ENCODE peak calls at places on chromosomes 12 and 14, in four cellular contexts. P, T, E and B are unnamed samples.
A peak's percentile ranks its signal among the peaks of the same experiment; 100 is the strongest.

GRCh38 chr12:87074801-87075200 is 818.6 kb upstream of the MGAT4C start:
- DNase-seq in P (no peak), T (no peak), E (no peak), B (no peak)

GRCh38 chr12:19643635-19644034 is 204.3 kb downstream of the AEBP2 start:
- DNase-seq in P (no peak), T (no peak), E (peak; percentile 16), B (no peak)

GRCh38 chr12:2958432-2959193 is 584 bp upstream of the TEAD4 start:
- DNase-seq in P (peak; percentile 88), T (no peak), E (peak; percentile 92), B (peak; percentile 78)

GRCh38 chr12:127393896-127394295 is 873.1 kb upstream of the TMEM132C start:
- DNase-seq in P (no peak), T (no peak), E (no peak), B (no peak)

GRCh38 chr12:115912440-115912839 is 365.1 kb downstream of the MED13L start:
- DNase-seq in P (no peak), T (no peak), E (no peak), B (no peak)

GRCh38 chr12:105907982-105908381 is 230.8 kb downstream of the NUAK1 start:
- DNase-seq in P (no peak), T (no peak), E (no peak), B (no peak)

GRCh38 chr14:105878554-105878953 is 352.2 kb downstream of the TMEM121 start:
- DNase-seq in P (no peak), T (no peak), E (no peak), B (no peak)

GRCh38 chr14:98325761-98326160 is 946.2 kb downstream of the BCL11B start:
- DNase-seq in P (no peak), T (no peak), E (no peak), B (no peak)

GRCh38 chr12:105418232-105418631 is 87.7 kb downstream of the C12orf75 start:
- DNase-seq in P (no peak), T (no peak), E (peak; percentile 21), B (no peak)

GRCh38 chr14:61420326-61420725 is 98.9 kb downstream of the PRKCH start:
- DNase-seq in P (no peak), T (peak; percentile 26), E (no peak), B (no peak)

GRCh38 chr14:52473557-52473956 is 78.7 kb downstream of the TXNDC16 start:
- DNase-seq in P (no peak), T (no peak), E (no peak), B (no peak)

GRCh38 chr14:38951451-38951850 is 151.6 kb downstream of the SEC23A start:
- DNase-seq in P (no peak), T (no peak), E (no peak), B (no peak)

GRCh38 chr12:122836027-122836921 is 1.0 kb downstream of the HIP1R start:
- DNase-seq in P (peak; percentile 70), T (no peak), E (peak; percentile 50), B (no peak)

GRCh38 chr12:62732861-62733427 is 202.0 kb downstream of the PPM1H start:
- DNase-seq in P (no peak), T (no peak), E (peak; percentile 83), B (no peak)

GRCh38 chr14:33734387-33734786 is 216.5 kb downstream of the EGLN3 start:
- DNase-seq in P (no peak), T (no peak), E (no peak), B (no peak)

GRCh38 chr12:58186914-58187313 is 245.5 kb downstream of the ATP23 start:
- DNase-seq in P (no peak), T (no peak), E (no peak), B (no peak)

GRCh38 chr12:106736051-106736957 is 38.2 kb upstream of the RIC8B start:
- DNase-seq in P (no peak), T (peak; percentile 8), E (no peak), B (no peak)

GRCh38 chr14:77126461-77126990 is 15.1 kb downstream of the ZDHHC22 start:
- DNase-seq in P (no peak), T (no peak), E (no peak), B (no peak)

GRCh38 chr12:105588126-105588525 is 257.6 kb downstream of the C12orf75 start:
- DNase-seq in P (no peak), T (no peak), E (no peak), B (no peak)

GRCh38 chr12:49165114-49165513 is 23.8 kb downstream of the TUBA1A start:
- DNase-seq in P (no peak), T (no peak), E (no peak), B (no peak)

DNA sequence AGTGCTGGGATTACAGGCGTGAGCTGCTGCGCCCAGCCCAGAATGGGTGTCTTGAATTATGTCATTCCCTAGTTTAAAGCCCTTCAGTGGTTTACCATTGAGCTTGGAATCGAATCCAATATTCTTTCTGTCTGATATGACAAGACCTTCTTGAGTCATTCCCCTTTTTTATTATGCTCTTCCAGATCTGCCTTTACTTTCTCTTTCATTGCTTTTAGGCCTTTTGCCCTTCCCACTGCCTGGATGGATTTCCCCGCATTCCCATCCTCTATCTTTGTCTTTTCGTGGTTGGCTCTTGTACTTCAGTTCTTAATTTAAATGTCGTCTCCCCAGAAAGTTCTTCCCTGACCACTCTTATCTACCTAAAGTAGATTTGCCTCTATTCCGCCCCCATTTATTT is 1.6 kb downstream of the TRAFD1 start:
- DNase-seq in P (no peak), T (no peak), E (no peak), B (no peak)
- H3K27ac ChIP-seq in P (no peak overlapping the region), T (no peak overlapping the region), E (no peak overlapping the region), B (no peak overlapping the region)

GRCh38 chr12:120260607-120261006 is 4.9 kb downstream of the PXN start:
- DNase-seq in P (no peak), T (no peak), E (no peak), B (no peak)

GRCh38 chr12:120262852-120263724 is 2.4 kb downstream of the PXN start:
- DNase-seq in P (peak; percentile 80), T (no peak), E (no peak), B (peak; percentile 60)

GRCh38 chr12:120263725-120264040 is 1.8 kb downstream of the PXN start:
- DNase-seq in P (no peak), T (no peak), E (no peak), B (no peak)

GRCh38 chr12:120264086-120264485 is 1.4 kb downstream of the PXN start:
- DNase-seq in P (peak; percentile 54), T (no peak), E (no peak), B (peak; percentile 20)

GRCh38 chr12:120261951-120262851 is 3.3 kb downstream of the PXN start:
- DNase-seq in P (peak; percentile 62), T (no peak), E (peak; percentile 62), B (no peak)
- H3K4me1 ChIP-seq in P (peaks cover 28% of the 10 kb centered on the region), T (peaks cover 58% of the 10 kb centered on the region), E (peaks cover 70% of the 10 kb centered on the region), B (peaks cover 61% of the 10 kb centered on the region)

GRCh38 chr12:124386661-124387509 is 92.0 kb downstream of the RFLNA start:
- DNase-seq in P (no peak), T (no peak), E (no peak), B (no peak)
- H3K4me3 ChIP-seq in P (peak overlapping the region; percentile 53), T (no peak overlapping the region), E (peak overlapping the region; percentile 79), B (peak overlapping the region; percentile 59)

DNA sequence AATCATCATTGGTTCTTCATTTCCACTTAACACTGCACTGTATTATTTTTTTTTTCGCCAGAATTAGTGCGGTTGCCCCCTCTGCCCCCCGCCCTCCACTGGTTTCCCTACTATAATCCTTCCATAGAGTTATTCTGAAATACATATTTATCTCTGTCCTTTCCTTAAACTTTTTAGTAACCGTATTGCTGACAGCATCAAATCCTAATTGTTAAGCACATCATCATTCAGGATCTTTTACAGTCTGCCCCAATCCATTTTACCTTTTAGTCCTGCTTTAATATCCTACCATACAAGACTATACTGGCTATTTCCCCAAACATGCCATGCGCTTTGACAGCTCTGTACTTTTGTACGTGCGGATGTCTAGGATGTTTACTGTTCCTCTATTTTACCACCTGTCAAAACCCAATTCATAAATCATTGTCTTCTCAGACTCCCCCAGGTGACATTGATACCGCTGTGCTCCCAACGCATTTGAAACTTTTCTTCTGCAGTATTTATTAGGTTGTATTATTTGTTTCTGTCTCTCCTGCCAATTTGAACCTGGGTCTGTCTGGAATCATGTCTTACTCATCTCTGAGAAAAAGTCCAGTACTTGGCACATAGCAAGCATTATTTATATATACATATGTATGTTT is 1.0 kb downstream of the FGFR1OP2 start:
- DNase-seq in P (no peak), T (no peak), E (no peak), B (no peak)
- H3K27ac ChIP-seq in P (peak overlapping the region; percentile 25), T (peak overlapping the region; percentile 94), E (peak overlapping the region; percentile 92), B (peak overlapping the region; percentile 95)

DNA sequence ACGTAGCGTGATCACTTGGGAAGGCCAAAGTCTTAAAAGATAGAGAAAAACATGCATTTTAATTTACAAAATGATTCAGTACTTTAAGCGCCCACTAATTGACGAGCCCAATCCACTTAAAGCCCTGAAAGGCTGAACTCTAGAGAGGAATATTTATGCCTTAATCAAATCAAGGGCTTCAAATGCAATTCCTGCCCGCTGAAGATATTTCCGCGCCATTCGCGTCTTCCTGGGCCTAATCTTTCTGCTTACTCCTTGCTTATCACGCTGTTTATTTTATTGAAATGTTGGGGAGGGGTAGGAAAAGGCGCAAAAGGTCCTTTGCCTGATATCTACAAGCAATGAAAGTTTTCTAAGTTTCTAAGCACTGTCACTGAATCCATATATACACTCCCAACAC is 4.0 kb downstream of the TBX3 start:
- DNase-seq in P (no peak), T (no peak), E (no peak), B (no peak)
- H3K4me1 ChIP-seq in P (peaks cover 2% of the 10 kb centered on the region), T (peaks cover 13% of the 10 kb centered on the region), E (peaks cover 13% of the 10 kb centered on the region), B (peaks cover 16% of the 10 kb centered on the region)

GRCh38 chr12:26242683-26243082 is 47.3 kb downstream of the SSPN start:
- DNase-seq in P (no peak), T (no peak), E (no peak), B (no peak)

GRCh38 chr12:26245175-26245942 is 50.0 kb downstream of the SSPN start:
- DNase-seq in P (no peak), T (no peak), E (no peak), B (no peak)

GRCh38 chr12:26247873-26248272 is 52.5 kb downstream of the SSPN start:
- DNase-seq in P (no peak), T (no peak), E (no peak), B (no peak)

GRCh38 chr12:26246483-26247164 is 51.3 kb downstream of the SSPN start:
- DNase-seq in P (no peak), T (no peak), E (no peak), B (no peak)

GRCh38 chr12:26244503-26244902 is 49.1 kb downstream of the SSPN start:
- DNase-seq in P (no peak), T (no peak), E (no peak), B (no peak)
- H3K4me3 ChIP-seq in P (no peak overlapping the region), T (no peak overlapping the region), E (no peak overlapping the region), B (no peak overlapping the region)